ENCODE peak calls at places on chromosomes 6 and 20, in eight cellular contexts. O is NB4; Q is AG08395; L is WTC11; M is RWPE1; U is amniotic stem cell; P is EH; E is activated CD4-positive, CD25-positive, alpha-beta regulatory T cell treated with anti-CD3 and anti-CD28 coated beads, Interleukin-2, amount 50 U/mL, for 72 hours. T is an unnamed sample.

GRCh38 chr6:77565370-77565769 is 87.5 kb upstream of the MEI4 start:
- DNase-seq in O (no peak), Q (no peak), L (no peak), M (no peak), U (no peak), P (no peak), E (no peak), T (no peak)

GRCh38 chr6:79441222-79441621 is 96.0 kb downstream of the LCA5 start:
- DNase-seq in O (no peak), Q (no peak), L (no peak), M (no peak), U (no peak), P (no peak), E (no peak), T (no peak)

GRCh38 chr20:58306421-58307261 is 2.9 kb upstream of the RAB22A start:
- DNase-seq in O (peak; percentile 88), Q (no peak), L (no peak), M (peak; percentile 51), U (no peak), P (peak; percentile 24), E (peak; percentile 63), T (no peak)

GRCh38 chr20:25364879-25365699 is 25.5 kb downstream of the ABHD12 start:
- DNase-seq in O (no peak), Q (no peak), L (no peak), M (no peak), U (no peak), P (no peak), E (no peak), T (no peak)

GRCh38 chr6:34872332-34872731 is 15.5 kb downstream of the TAF11 start:
- DNase-seq in O (no peak), Q (no peak), L (no peak), M (no peak), U (no peak), P (peak; percentile 4), E (no peak), T (no peak)

GRCh38 chr6:7841781-7842468 is 68.7 kb downstream of the TXNDC5 start:
- DNase-seq in O (no peak), Q (no peak), L (no peak), M (no peak), U (no peak), P (peak; percentile 20), E (no peak), T (no peak)

GRCh38 chr20:51100617-51101016 is 77.7 kb upstream of the KCNG1 start:
- DNase-seq in O (no peak), Q (no peak), L (no peak), M (no peak), U (no peak), P (no peak), E (no peak), T (no peak)

GRCh38 chr6:89346433-89346832 is 6.1 kb downstream of the UBE2J1 start:
- DNase-seq in O (no peak), Q (no peak), L (no peak), M (no peak), U (no peak), P (peak; percentile 29), E (no peak), T (no peak)

GRCh38 chr6:128095362-128095761 is 194.5 kb upstream of the THEMIS start:
- DNase-seq in O (no peak), Q (no peak), L (no peak), M (no peak), U (no peak), P (peak; percentile 3), E (no peak), T (no peak)

GRCh38 chr6:167817729-167818128 is 9.0 kb upstream of the AFDN start:
- DNase-seq in O (no peak), Q (no peak), L (no peak), M (no peak), U (no peak), P (no peak), E (no peak), T (no peak)

GRCh38 chr20:3743251-3743650 is 10.8 kb downstream of the HSPA12B start:
- DNase-seq in O (no peak), Q (no peak), L (no peak), M (no peak), U (no peak), P (no peak), E (no peak), T (no peak)

GRCh38 chr20:5364997-5365597 is 48.3 kb upstream of the PROKR2 start:
- DNase-seq in O (peak; percentile 25), Q (no peak), L (no peak), M (no peak), U (no peak), P (peak; percentile 59), E (no peak), T (no peak)